ENCODE peak calls at places on chromosomes 6 and 20, in four cellular contexts. H, A, S and C are unnamed samples.

GRCh38 chr6:33628401-33628964 is 7.4 kb downstream of the ITPR3 start:
- DNase-seq in H (no peak), A (no peak), S (no peak), C (no peak)

GRCh38 chr6:43215066-43215465 is 14.2 kb downstream of the DNPH1 start:
- DNase-seq in H (no peak), A (no peak), S (peak), C (no peak)

GRCh38 chr20:36802326-36803223 is 29.0 kb upstream of the DSN1 start:
- DNase-seq in H (no peak), A (no peak), S (no peak), C (no peak)

GRCh38 chr20:11982289-11982957 is 64.7 kb downstream of the BTBD3 start:
- DNase-seq in H (no peak), A (no peak), S (no peak), C (no peak)

GRCh38 chr6:32968093-32968769 is at the start of gene BRD2:
- DNase-seq in H (peak), A (peak), S (peak), C (peak)

GRCh38 chr6:158168054-158168303 is at the start of gene SERAC1:
- DNase-seq in H (no peak), A (no peak), S (peak), C (no peak)

GRCh38 chr20:47574616-47575401 is 73.1 kb downstream of the NCOA3 start:
- DNase-seq in H (no peak), A (no peak), S (no peak), C (no peak)

GRCh38 chr6:85459224-85459901 is 9.5 kb downstream of the NT5E start:
- DNase-seq in H (no peak), A (no peak), S (no peak), C (no peak)

GRCh38 chr6:121531658-121532167 is 96.3 kb downstream of the GJA1 start:
- DNase-seq in H (no peak), A (no peak), S (no peak), C (no peak)

GRCh38 chr6:158818008-158818579 is 1.1 kb downstream of the EZR start:
- DNase-seq in H (peak), A (peak), S (peak), C (no peak)

GRCh38 chr6:149457316-149457884 is 27.4 kb downstream of the ZC3H12D start:
- DNase-seq in H (no peak), A (no peak), S (no peak), C (no peak)

GRCh38 chr6:42523158-42523814 is 40.5 kb upstream of the UBR2 start:
- DNase-seq in H (no peak), A (no peak), S (no peak), C (no peak)

GRCh38 chr6:167829513-167829912 is 2.8 kb downstream of the AFDN start:
- DNase-seq in H (no peak), A (no peak), S (no peak), C (no peak)

GRCh38 chr6:56649782-56650181 is 7.1 kb upstream of the DST start:
- DNase-seq in H (no peak), A (no peak), S (no peak), C (no peak)

GRCh38 chr20:48827880-48828733 is at the start of gene PREX1:
- DNase-seq in H (peak), A (peak), S (peak), C (peak)

GRCh38 chr6:41092421-41093140 is 19.8 kb downstream of the NFYA start:
- DNase-seq in H (no peak), A (no peak), S (peak), C (no peak)

GRCh38 chr6:166969390-166970002 is 13.1 kb upstream of the RNASET2 start:
- DNase-seq in H (no peak), A (no peak), S (no peak), C (no peak)

GRCh38 chr6:44045672-44046015 is 81.6 kb downstream of the MRPL14 start:
- DNase-seq in H (no peak), A (peak), S (no peak), C (no peak)

GRCh38 chr6:69246983-69247382 is 549.8 kb downstream of the LMBRD1 start:
- DNase-seq in H (no peak), A (no peak), S (no peak), C (no peak)

GRCh38 chr6:24858154-24858801 is 59.6 kb upstream of the ARMH2 start:
- DNase-seq in H (no peak), A (no peak), S (no peak), C (peak)

GRCh38 chr20:42419814-42420532 is 769.7 kb downstream of the PTPRT start:
- DNase-seq in H (no peak), A (no peak), S (no peak), C (no peak)

GRCh38 chr6:160036790-160037206 is 67.9 kb downstream of the IGF2R start:
- DNase-seq in H (no peak), A (no peak), S (no peak), C (no peak)

GRCh38 chr20:50193851-50194830 is 3.5 kb downstream of the CEBPB start:
- DNase-seq in H (no peak), A (no peak), S (peak), C (no peak)

GRCh38 chr6:114115659-114116058 is 144.7 kb upstream of the HDAC2 start:
- DNase-seq in H (no peak), A (no peak), S (no peak), C (no peak)

GRCh38 chr20:21230686-21231085 is 72.4 kb upstream of the XRN2 start:
- DNase-seq in H (no peak), A (no peak), S (no peak), C (no peak)

GRCh38 chr6:136992113-136992512 is 52.7 kb downstream of the IL20RA start:
- DNase-seq in H (no peak), A (no peak), S (no peak), C (no peak)

GRCh38 chr6:4220619-4221018 is 85.2 kb upstream of the ECI2 start:
- DNase-seq in H (no peak), A (no peak), S (no peak), C (no peak)

GRCh38 chr20:63167026-63167917 is 48.7 kb downstream of the YTHDF1 start:
- DNase-seq in H (no peak), A (peak), S (peak), C (peak)

GRCh38 chr6:13307508-13307995 is 20.8 kb downstream of the TBC1D7 start:
- DNase-seq in H (no peak), A (no peak), S (no peak), C (peak)

GRCh38 chr20:5180933-5181332 is 54.1 kb downstream of the CDS2 start:
- DNase-seq in H (no peak), A (no peak), S (no peak), C (no peak)

GRCh38 chr20:58184984-58185383 is 43.5 kb downstream of the ANKRD60 start:
- DNase-seq in H (no peak), A (no peak), S (no peak), C (no peak)

GRCh38 chr6:142570221-142570671 is 268.4 kb downstream of the ADGRG6 start:
- DNase-seq in H (no peak), A (no peak), S (no peak), C (no peak)

GRCh38 chr20:60046011-60046413 is 87.8 kb downstream of the CDH26 start:
- DNase-seq in H (no peak), A (no peak), S (no peak), C (peak)

GRCh38 chr6:141077355-141078333 is 1055.1 kb upstream of the GJE1 start:
- DNase-seq in H (peak), A (no peak), S (peak), C (no peak)

GRCh38 chr6:11536795-11537194 is 754 bp upstream of the TMEM170B start:
- DNase-seq in H (no peak), A (no peak), S (peak), C (no peak)

GRCh38 chr20:34703573-34704176 is 469 bp upstream of the TP53INP2 start:
- DNase-seq in H (no peak), A (no peak), S (no peak), C (no peak)

GRCh38 chr6:143223895-143224294 is 163.2 kb downstream of the AIG1 start:
- DNase-seq in H (no peak), A (peak), S (no peak), C (no peak)